ENCODE peak calls at places on chromosomes 5 and 9, in nine cellular contexts. One of them, this sample, is unnamed.

GRCh38 chr5:159951387-159951786 is 35.1 kb downstream of the ADRA1B start:
- DNase-seq in mesothelial cell of epicardium: no peak
- DNase-seq in cardiac fibroblast: peak
- DNase-seq in B cell: no peak
- DNase-seq in BE2C: peak
- DNase-seq in fibroblast of lung: peak
- DNase-seq in transverse colon: no peak
- DNase-seq in CD8-positive, alpha-beta T cell: no peak
- DNase-seq in brain microvascular endothelial cell: peak
- DNase-seq in this sample: no peak

GRCh38 chr5:157188270-157188669 is 7.6 kb downstream of the ITK start:
- DNase-seq in mesothelial cell of epicardium: no peak
- DNase-seq in cardiac fibroblast: no peak
- DNase-seq in B cell: no peak
- DNase-seq in BE2C: no peak
- DNase-seq in fibroblast of lung: no peak
- DNase-seq in transverse colon: no peak
- DNase-seq in CD8-positive, alpha-beta T cell: no peak
- DNase-seq in brain microvascular endothelial cell: no peak
- DNase-seq in this sample: no peak

GRCh38 chr5:181098642-181099452 is 32.1 kb downstream of the OR2V1 start:
- DNase-seq in mesothelial cell of epicardium: no peak
- DNase-seq in cardiac fibroblast: no peak
- DNase-seq in B cell: no peak
- DNase-seq in BE2C: no peak
- DNase-seq in fibroblast of lung: no peak
- DNase-seq in transverse colon: no peak
- DNase-seq in CD8-positive, alpha-beta T cell: no peak
- DNase-seq in brain microvascular endothelial cell: no peak
- DNase-seq in this sample: no peak

GRCh38 chr5:178583279-178583678 is 6.9 kb downstream of the COL23A1 start:
- DNase-seq in mesothelial cell of epicardium: no peak
- DNase-seq in cardiac fibroblast: no peak
- DNase-seq in B cell: no peak
- DNase-seq in BE2C: no peak
- DNase-seq in fibroblast of lung: no peak
- DNase-seq in transverse colon: no peak
- DNase-seq in CD8-positive, alpha-beta T cell: no peak
- DNase-seq in brain microvascular endothelial cell: no peak
- DNase-seq in this sample: no peak

GRCh38 chr5:163696270-163696887 is 191.0 kb downstream of the MAT2B start:
- DNase-seq in mesothelial cell of epicardium: peak
- DNase-seq in cardiac fibroblast: peak
- DNase-seq in B cell: peak
- DNase-seq in BE2C: peak
- DNase-seq in fibroblast of lung: peak
- DNase-seq in transverse colon: peak
- DNase-seq in CD8-positive, alpha-beta T cell: no peak
- DNase-seq in brain microvascular endothelial cell: peak
- DNase-seq in this sample: no peak

GRCh38 chr9:4280605-4281004 is 19.3 kb downstream of the GLIS3 start:
- DNase-seq in mesothelial cell of epicardium: no peak
- DNase-seq in cardiac fibroblast: no peak
- DNase-seq in B cell: no peak
- DNase-seq in BE2C: no peak
- DNase-seq in fibroblast of lung: no peak
- DNase-seq in transverse colon: no peak
- DNase-seq in CD8-positive, alpha-beta T cell: no peak
- DNase-seq in brain microvascular endothelial cell: no peak
- DNase-seq in this sample: no peak

GRCh38 chr5:85109616-85110015 is 724.9 kb upstream of the EDIL3 start:
- DNase-seq in mesothelial cell of epicardium: no peak
- DNase-seq in cardiac fibroblast: no peak
- DNase-seq in B cell: no peak
- DNase-seq in BE2C: no peak
- DNase-seq in fibroblast of lung: peak
- DNase-seq in transverse colon: no peak
- DNase-seq in CD8-positive, alpha-beta T cell: no peak
- DNase-seq in brain microvascular endothelial cell: no peak
- DNase-seq in this sample: no peak

GRCh38 chr9:98091735-98092632 is 27.0 kb downstream of the TRIM14 start:
- DNase-seq in mesothelial cell of epicardium: no peak
- DNase-seq in cardiac fibroblast: peak
- DNase-seq in B cell: no peak
- DNase-seq in BE2C: no peak
- DNase-seq in fibroblast of lung: no peak
- DNase-seq in transverse colon: peak
- DNase-seq in CD8-positive, alpha-beta T cell: no peak
- DNase-seq in brain microvascular endothelial cell: peak
- DNase-seq in this sample: no peak

GRCh38 chr5:143527808-143528207 is 124.3 kb upstream of the NR3C1 start:
- DNase-seq in mesothelial cell of epicardium: no peak
- DNase-seq in cardiac fibroblast: peak
- DNase-seq in B cell: no peak
- DNase-seq in BE2C: no peak
- DNase-seq in fibroblast of lung: peak
- DNase-seq in transverse colon: no peak
- DNase-seq in CD8-positive, alpha-beta T cell: no peak
- DNase-seq in brain microvascular endothelial cell: peak
- DNase-seq in this sample: no peak

GRCh38 chr5:65055938-65056337 is 287.2 kb downstream of the CWC27 start:
- DNase-seq in mesothelial cell of epicardium: no peak
- DNase-seq in cardiac fibroblast: peak
- DNase-seq in B cell: no peak
- DNase-seq in BE2C: no peak
- DNase-seq in fibroblast of lung: no peak
- DNase-seq in transverse colon: no peak
- DNase-seq in CD8-positive, alpha-beta T cell: no peak
- DNase-seq in brain microvascular endothelial cell: no peak
- DNase-seq in this sample: no peak

GRCh38 chr5:14472986-14473567 is 108.5 kb upstream of the OTULINL start:
- DNase-seq in mesothelial cell of epicardium: no peak
- DNase-seq in cardiac fibroblast: no peak
- DNase-seq in B cell: no peak
- DNase-seq in BE2C: no peak
- DNase-seq in fibroblast of lung: no peak
- DNase-seq in transverse colon: no peak
- DNase-seq in CD8-positive, alpha-beta T cell: no peak
- DNase-seq in brain microvascular endothelial cell: no peak
- DNase-seq in this sample: no peak

GRCh38 chr5:174159327-174160247 is 114.1 kb downstream of the NSG2 start:
- DNase-seq in mesothelial cell of epicardium: peak
- DNase-seq in cardiac fibroblast: peak
- DNase-seq in B cell: no peak
- DNase-seq in BE2C: no peak
- DNase-seq in fibroblast of lung: peak
- DNase-seq in transverse colon: no peak
- DNase-seq in CD8-positive, alpha-beta T cell: no peak
- DNase-seq in brain microvascular endothelial cell: peak
- DNase-seq in this sample: no peak

GRCh38 chr5:77867194-77867691 is 91.1 kb upstream of the TBCA start:
- DNase-seq in mesothelial cell of epicardium: no peak
- DNase-seq in cardiac fibroblast: peak
- DNase-seq in B cell: no peak
- DNase-seq in BE2C: no peak
- DNase-seq in fibroblast of lung: no peak
- DNase-seq in transverse colon: no peak
- DNase-seq in CD8-positive, alpha-beta T cell: no peak
- DNase-seq in brain microvascular endothelial cell: no peak
- DNase-seq in this sample: no peak

GRCh38 chr5:121937762-121938161 is 24.0 kb upstream of the SRFBP1 start:
- DNase-seq in mesothelial cell of epicardium: no peak
- DNase-seq in cardiac fibroblast: no peak
- DNase-seq in B cell: no peak
- DNase-seq in BE2C: no peak
- DNase-seq in fibroblast of lung: peak
- DNase-seq in transverse colon: no peak
- DNase-seq in CD8-positive, alpha-beta T cell: no peak
- DNase-seq in brain microvascular endothelial cell: no peak
- DNase-seq in this sample: no peak

GRCh38 chr9:132192728-132193127 is 30.9 kb downstream of the NTNG2 start:
- DNase-seq in mesothelial cell of epicardium: no peak
- DNase-seq in cardiac fibroblast: no peak
- DNase-seq in B cell: no peak
- DNase-seq in BE2C: no peak
- DNase-seq in fibroblast of lung: no peak
- DNase-seq in transverse colon: no peak
- DNase-seq in CD8-positive, alpha-beta T cell: no peak
- DNase-seq in brain microvascular endothelial cell: no peak
- DNase-seq in this sample: no peak

GRCh38 chr9:134049236-134049635 is 18.6 kb downstream of the BRD3 start:
- DNase-seq in mesothelial cell of epicardium: no peak
- DNase-seq in cardiac fibroblast: no peak
- DNase-seq in B cell: no peak
- DNase-seq in BE2C: no peak
- DNase-seq in fibroblast of lung: no peak
- DNase-seq in transverse colon: no peak
- DNase-seq in CD8-positive, alpha-beta T cell: no peak
- DNase-seq in brain microvascular endothelial cell: no peak
- DNase-seq in this sample: no peak

GRCh38 chr5:6535594-6535993 is 86.9 kb downstream of the UBE2QL1 start:
- DNase-seq in mesothelial cell of epicardium: no peak
- DNase-seq in cardiac fibroblast: no peak
- DNase-seq in B cell: no peak
- DNase-seq in BE2C: no peak
- DNase-seq in fibroblast of lung: no peak
- DNase-seq in transverse colon: no peak
- DNase-seq in CD8-positive, alpha-beta T cell: no peak
- DNase-seq in brain microvascular endothelial cell: no peak
- DNase-seq in this sample: no peak

GRCh38 chr5:142869883-142870282 is 99.7 kb downstream of the ARHGAP26 start:
- DNase-seq in mesothelial cell of epicardium: no peak
- DNase-seq in cardiac fibroblast: no peak
- DNase-seq in B cell: no peak
- DNase-seq in BE2C: no peak
- DNase-seq in fibroblast of lung: no peak
- DNase-seq in transverse colon: peak
- DNase-seq in CD8-positive, alpha-beta T cell: no peak
- DNase-seq in brain microvascular endothelial cell: no peak
- DNase-seq in this sample: no peak

GRCh38 chr9:95182854-95183563 is 134.5 kb downstream of the FANCC start:
- DNase-seq in mesothelial cell of epicardium: no peak
- DNase-seq in cardiac fibroblast: no peak
- DNase-seq in B cell: no peak
- DNase-seq in BE2C: no peak
- DNase-seq in fibroblast of lung: no peak
- DNase-seq in transverse colon: no peak
- DNase-seq in CD8-positive, alpha-beta T cell: no peak
- DNase-seq in brain microvascular endothelial cell: peak
- DNase-seq in this sample: no peak

GRCh38 chr9:134686896-134687295 is 45.3 kb downstream of the COL5A1 start:
- DNase-seq in mesothelial cell of epicardium: no peak
- DNase-seq in cardiac fibroblast: no peak
- DNase-seq in B cell: no peak
- DNase-seq in BE2C: no peak
- DNase-seq in fibroblast of lung: no peak
- DNase-seq in transverse colon: no peak
- DNase-seq in CD8-positive, alpha-beta T cell: no peak
- DNase-seq in brain microvascular endothelial cell: no peak
- DNase-seq in this sample: no peak

GRCh38 chr5:77560677-77561263 is 68.7 kb upstream of the WDR41 start:
- DNase-seq in mesothelial cell of epicardium: no peak
- DNase-seq in cardiac fibroblast: peak
- DNase-seq in B cell: no peak
- DNase-seq in BE2C: no peak
- DNase-seq in fibroblast of lung: peak
- DNase-seq in transverse colon: no peak
- DNase-seq in CD8-positive, alpha-beta T cell: no peak
- DNase-seq in brain microvascular endothelial cell: peak
- DNase-seq in this sample: no peak

DNA sequence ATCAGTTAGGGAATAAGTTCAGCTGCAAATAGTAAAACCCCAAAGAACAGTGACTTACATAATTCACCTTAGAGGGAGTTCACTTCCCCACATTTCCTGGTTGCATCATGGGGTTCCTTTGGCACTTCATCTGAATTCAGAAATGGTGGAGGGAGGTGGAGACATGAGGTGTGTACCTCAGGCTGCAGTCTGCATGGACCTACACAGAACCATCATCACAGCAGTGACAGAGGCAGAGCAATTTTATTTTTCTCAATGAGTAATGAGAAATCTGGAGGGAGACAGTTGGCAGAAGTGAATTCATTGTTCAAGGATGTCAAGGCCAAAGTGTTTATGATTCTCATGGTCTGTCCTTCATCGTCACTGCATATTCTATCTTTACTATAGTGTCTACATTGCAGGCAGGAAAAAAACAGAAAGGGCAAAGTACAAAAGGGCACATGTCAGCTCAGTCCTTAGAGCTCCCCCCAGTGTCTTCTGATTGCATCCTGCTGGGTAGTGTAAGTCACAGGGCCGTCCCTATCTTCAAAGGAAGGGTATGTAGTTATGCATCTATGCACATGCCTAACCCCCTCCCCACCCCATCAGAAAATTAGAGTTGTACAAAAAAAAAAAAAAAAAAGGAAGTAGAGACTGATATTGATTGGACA is 132.8 kb upstream of the APC start:
- DNase-seq in mesothelial cell of epicardium: no peak
- DNase-seq in cardiac fibroblast: no peak
- DNase-seq in B cell: peak
- DNase-seq in BE2C: no peak
- DNase-seq in fibroblast of lung: no peak
- DNase-seq in transverse colon: no peak
- DNase-seq in CD8-positive, alpha-beta T cell: no peak
- DNase-seq in brain microvascular endothelial cell: no peak
- DNase-seq in this sample: no peak
- TF ChIP-seq CTCF in mesothelial cell of epicardium: no peak
- TF ChIP-seq CTCF in cardiac fibroblast: no peak
- TF ChIP-seq CTCF in B cell: peak
- TF ChIP-seq CTCF in BE2C: peak
- TF ChIP-seq CTCF in fibroblast of lung: peak
- TF ChIP-seq CTCF in transverse colon: peak
- TF ChIP-seq CTCF in CD8-positive, alpha-beta T cell: no peak
- TF ChIP-seq CTCF in brain microvascular endothelial cell: peak
- TF ChIP-seq CTCF in this sample: no peak

GRCh38 chr9:15416880-15417279 is 5.8 kb upstream of the SNAPC3 start:
- DNase-seq in mesothelial cell of epicardium: no peak
- DNase-seq in cardiac fibroblast: peak
- DNase-seq in B cell: peak
- DNase-seq in BE2C: peak
- DNase-seq in fibroblast of lung: peak
- DNase-seq in transverse colon: peak
- DNase-seq in CD8-positive, alpha-beta T cell: peak
- DNase-seq in brain microvascular endothelial cell: peak
- DNase-seq in this sample: peak
- TF ChIP-seq CTCF in mesothelial cell of epicardium: no peak
- TF ChIP-seq CTCF in cardiac fibroblast: peak
- TF ChIP-seq CTCF in B cell: peak
- TF ChIP-seq CTCF in BE2C: peak
- TF ChIP-seq CTCF in fibroblast of lung: peak
- TF ChIP-seq CTCF in transverse colon: peak
- TF ChIP-seq CTCF in CD8-positive, alpha-beta T cell: peak
- TF ChIP-seq CTCF in brain microvascular endothelial cell: peak
- TF ChIP-seq CTCF in this sample: peak

GRCh38 chr9:127424669-127424986 is 446 bp downstream of the ZNF79 start:
- DNase-seq in mesothelial cell of epicardium: no peak
- DNase-seq in cardiac fibroblast: no peak
- DNase-seq in B cell: no peak
- DNase-seq in BE2C: no peak
- DNase-seq in fibroblast of lung: no peak
- DNase-seq in transverse colon: no peak
- DNase-seq in CD8-positive, alpha-beta T cell: peak
- DNase-seq in brain microvascular endothelial cell: no peak
- DNase-seq in this sample: no peak
- TF ChIP-seq CTCF in mesothelial cell of epicardium: no peak
- TF ChIP-seq CTCF in cardiac fibroblast: no peak
- TF ChIP-seq CTCF in B cell: peak
- TF ChIP-seq CTCF in BE2C: peak
- TF ChIP-seq CTCF in fibroblast of lung: no peak
- TF ChIP-seq CTCF in transverse colon: no peak
- TF ChIP-seq CTCF in CD8-positive, alpha-beta T cell: no peak
- TF ChIP-seq CTCF in brain microvascular endothelial cell: no peak
- TF ChIP-seq CTCF in this sample: no peak

GRCh38 chr9:127930298-127931091 is at the start of gene PIP5KL1:
- DNase-seq in mesothelial cell of epicardium: peak
- DNase-seq in cardiac fibroblast: peak
- DNase-seq in B cell: peak
- DNase-seq in BE2C: peak
- DNase-seq in fibroblast of lung: peak
- DNase-seq in transverse colon: peak
- DNase-seq in CD8-positive, alpha-beta T cell: peak
- DNase-seq in brain microvascular endothelial cell: peak
- DNase-seq in this sample: peak
- TF ChIP-seq CTCF in mesothelial cell of epicardium: no peak
- TF ChIP-seq CTCF in cardiac fibroblast: no peak
- TF ChIP-seq CTCF in B cell: no peak
- TF ChIP-seq CTCF in BE2C: peak
- TF ChIP-seq CTCF in fibroblast of lung: peak
- TF ChIP-seq CTCF in transverse colon: no peak
- TF ChIP-seq CTCF in CD8-positive, alpha-beta T cell: no peak
- TF ChIP-seq CTCF in brain microvascular endothelial cell: peak
- TF ChIP-seq CTCF in this sample: no peak

This sample was measured in CD4-positive, alpha-beta T cell.